ENCODE peak calls at places on chromosomes 7 and 10, in seven cellular contexts. K is A549, G is K562, I is sigmoid colon, C is ovary, Z is tibial nerve, X is SK-N-SH. H is an unnamed sample.

GRCh38 chr10:113853577-113854018 is 284 bp downstream of the DCLRE1A start:
- DNase-seq in C (no peak), K (no peak), G (no peak), Z (peak), I (no peak), X (no peak), H (no peak)

GRCh38 chr7:127810691-127811660 is 159.0 kb downstream of the SND1 start:
- DNase-seq in G (no peak), Z (no peak), K (no peak), X (no peak), C (no peak), I (no peak), H (no peak)

GRCh38 chr10:58140706-58141347 is 126.9 kb downstream of the IPMK start:
- DNase-seq in Z (no peak), I (no peak), C (no peak), G (no peak), X (no peak), K (no peak), H (no peak)

GRCh38 chr7:153401795-153402720 is 642.5 kb downstream of the ACTR3B start:
- DNase-seq in G (no peak), I (no peak), C (no peak), Z (no peak), X (no peak), K (no peak), H (no peak)

GRCh38 chr7:22667562-22668239 is 59.3 kb upstream of the IL6 start:
- DNase-seq in I (no peak), Z (no peak), C (no peak), X (no peak), K (peak), G (peak), H (no peak)

GRCh38 chr7:101347477-101347876 is 15.2 kb upstream of the COL26A1 start:
- DNase-seq in X (no peak), Z (no peak), G (no peak), I (no peak), K (no peak), C (no peak), H (no peak)

GRCh38 chr10:28790146-28790545 is 112.8 kb downstream of the BAMBI start:
- DNase-seq in K (no peak), Z (no peak), G (no peak), C (no peak), I (no peak), X (no peak), H (no peak)

GRCh38 chr10:6514844-6515780 is 65.0 kb downstream of the PRKCQ start:
- DNase-seq in X (no peak), I (no peak), C (no peak), G (peak), K (no peak), Z (no peak), H (no peak)

GRCh38 chr7:141573511-141573910 is 22.3 kb downstream of the AGK start:
- DNase-seq in G (no peak), I (no peak), K (no peak), X (no peak), C (no peak), Z (no peak), H (no peak)

GRCh38 chr7:110224643-110225042 is 866.3 kb upstream of the LRRN3 start:
- DNase-seq in X (peak), C (no peak), Z (no peak), I (no peak), G (no peak), K (peak), H (no peak)

GRCh38 chr10:101602767-101603398 is 14.8 kb downstream of the DPCD start:
- DNase-seq in K (peak), Z (peak), I (no peak), X (peak), G (peak), C (peak), H (peak)

GRCh38 chr7:29480934-29481625 is 82.6 kb upstream of the PRR15 start:
- DNase-seq in Z (no peak), C (no peak), K (no peak), G (no peak), X (no peak), I (no peak), H (no peak)
- H3K4me3 ChIP-seq in Z (no peak), C (peak), K (no peak), G (no peak), X (no peak), I (peak), H (no peak)

GRCh38 chr10:4281207-4281825 is 496.3 kb upstream of the KLF6 start:
- DNase-seq in C (no peak), G (no peak), K (no peak), Z (no peak), X (no peak), I (no peak), H (no peak)

GRCh38 chr10:4285121-4285520 is 500.1 kb upstream of the KLF6 start:
- DNase-seq in C (no peak), I (no peak), K (no peak), G (no peak), Z (no peak), X (no peak), H (no peak)

GRCh38 chr10:4280481-4281206 is 495.6 kb upstream of the KLF6 start:
- DNase-seq in K (no peak), X (no peak), Z (no peak), C (no peak), G (no peak), I (no peak), H (peak)

GRCh38 chr10:4282496-4282895 is 497.5 kb upstream of the KLF6 start:
- DNase-seq in G (no peak), K (no peak), C (no peak), X (no peak), I (no peak), Z (no peak), H (no peak)

DNA sequence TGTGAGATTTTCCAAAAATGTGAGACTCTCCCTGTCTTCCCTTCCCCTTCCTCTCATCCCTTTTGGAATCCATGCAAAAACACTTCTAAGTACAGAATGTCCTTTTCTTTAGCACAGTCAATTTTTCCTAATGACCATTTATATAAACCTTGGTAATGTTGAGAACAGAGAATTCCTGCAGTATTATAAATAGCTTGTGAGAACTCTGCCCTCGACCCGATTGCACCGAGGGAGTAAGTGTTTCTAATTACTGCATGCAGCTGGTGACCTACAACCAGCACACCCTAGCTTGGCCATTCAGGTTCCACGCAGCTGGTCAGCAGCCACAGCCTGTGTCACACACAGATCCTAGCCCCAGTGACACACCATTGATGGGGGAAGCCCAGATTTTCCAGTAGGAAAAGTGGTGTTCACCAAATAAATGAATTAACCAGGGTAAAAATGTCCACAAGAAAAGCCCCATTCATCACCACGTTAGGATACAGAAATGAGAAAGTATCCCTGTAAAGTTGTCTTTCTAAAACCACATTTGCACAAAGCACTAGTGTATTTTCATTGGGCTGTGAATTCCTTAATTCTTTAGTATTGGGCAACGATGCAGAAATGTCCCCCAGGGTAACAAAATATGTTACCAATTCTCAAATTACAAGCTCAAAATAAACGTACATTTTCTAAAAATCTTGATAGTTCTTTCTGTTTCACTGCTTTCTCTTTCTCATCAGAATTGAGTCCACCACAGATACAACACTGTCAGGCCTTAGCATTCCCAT is 499.0 kb upstream of the KLF6 start:
- DNase-seq in K (no peak), X (no peak), G (no peak), Z (peak), C (peak), I (peak), H (peak)
- TF ChIP-seq EP300 in K (no peak), X (no peak), G (no peak), Z (peak), C (peak), I (peak), H (peak)

GRCh38 chr7:73970801-73971229 is 57.2 kb upstream of the ELN start:
- DNase-seq in C (no peak), I (no peak), G (no peak), Z (no peak), X (peak), K (no peak), H (no peak)

GRCh38 chr7:73971315-73971700 is 56.7 kb upstream of the ELN start:
- DNase-seq in X (no peak), C (no peak), K (no peak), G (no peak), Z (no peak), I (no peak), H (no peak)

GRCh38 chr7:73972614-73973013 is 55.4 kb upstream of the ELN start:
- DNase-seq in C (no peak), K (no peak), Z (no peak), X (no peak), G (no peak), I (no peak), H (no peak)

GRCh38 chr7:73973091-73973490 is 54.9 kb upstream of the ELN start:
- DNase-seq in X (no peak), I (no peak), Z (no peak), C (no peak), K (no peak), G (no peak), H (no peak)

GRCh38 chr7:73971701-73972341 is 56.2 kb upstream of the ELN start:
- DNase-seq in C (no peak), I (no peak), Z (no peak), G (no peak), K (peak), X (peak), H (no peak)
- TF ChIP-seq CTCF in C (no peak), I (no peak), Z (no peak), G (peak), K (no peak), X (no peak), H (no peak)

DNA sequence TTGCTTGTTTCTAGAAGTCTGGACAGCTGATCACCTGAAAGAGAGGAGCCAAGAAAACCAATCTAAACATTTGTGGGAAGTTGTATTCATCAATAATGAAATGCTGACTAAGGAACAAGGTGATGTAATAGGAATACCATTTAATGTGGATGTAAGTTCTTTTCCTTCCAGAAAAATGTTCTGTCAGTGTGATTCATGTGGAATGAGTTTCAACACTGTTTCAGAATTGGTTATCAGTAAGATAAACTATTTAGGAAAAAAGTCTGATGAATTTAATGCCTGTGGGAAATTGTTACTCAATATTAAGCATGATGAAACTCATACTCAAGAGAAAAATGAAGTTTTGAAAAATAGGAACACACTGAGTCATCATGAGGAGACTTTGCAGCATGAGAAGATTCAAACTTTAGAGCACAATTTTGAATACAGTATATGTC is 39.8 kb upstream of the ZNF37A start:
- DNase-seq in Z (no peak), G (no peak), I (no peak), K (no peak), C (no peak), X (no peak), H (no peak)
- H3K4me3 ChIP-seq in Z (no peak), G (no peak), I (no peak), K (no peak), C (no peak), X (no peak), H (no peak)

GRCh38 chr7:82270909-82271308 is 172.7 kb downstream of the CACNA2D1 start:
- DNase-seq in I (no peak), Z (no peak), K (no peak), G (no peak), X (no peak), C (no peak), H (no peak)
- TF ChIP-seq EP300 in I (no peak), Z (no peak), K (no peak), G (no peak), X (no peak), C (no peak), H (no peak)

DNA sequence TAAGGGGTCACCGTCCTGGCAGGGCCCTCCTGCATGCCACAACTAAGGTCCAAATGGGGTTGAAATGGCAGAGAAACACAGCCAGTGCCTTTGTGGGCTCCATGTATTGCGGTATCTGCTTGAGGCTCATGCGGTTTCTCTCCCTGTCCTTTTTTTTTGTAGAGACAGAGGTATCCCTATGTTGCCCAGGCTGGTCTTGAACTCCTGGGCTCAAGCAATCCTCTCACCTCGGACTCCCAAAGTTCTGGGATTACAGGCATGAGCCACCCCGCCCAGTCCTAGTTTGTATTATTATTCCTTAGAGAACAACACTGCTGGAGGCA is 64.1 kb upstream of the WAPL start:
- DNase-seq in K (no peak), X (no peak), Z (no peak), G (no peak), I (no peak), C (no peak), H (no peak)
- TF ChIP-seq CTCF in K (peak), X (no peak), Z (peak), G (no peak), I (no peak), C (no peak), H (no peak)

DNA sequence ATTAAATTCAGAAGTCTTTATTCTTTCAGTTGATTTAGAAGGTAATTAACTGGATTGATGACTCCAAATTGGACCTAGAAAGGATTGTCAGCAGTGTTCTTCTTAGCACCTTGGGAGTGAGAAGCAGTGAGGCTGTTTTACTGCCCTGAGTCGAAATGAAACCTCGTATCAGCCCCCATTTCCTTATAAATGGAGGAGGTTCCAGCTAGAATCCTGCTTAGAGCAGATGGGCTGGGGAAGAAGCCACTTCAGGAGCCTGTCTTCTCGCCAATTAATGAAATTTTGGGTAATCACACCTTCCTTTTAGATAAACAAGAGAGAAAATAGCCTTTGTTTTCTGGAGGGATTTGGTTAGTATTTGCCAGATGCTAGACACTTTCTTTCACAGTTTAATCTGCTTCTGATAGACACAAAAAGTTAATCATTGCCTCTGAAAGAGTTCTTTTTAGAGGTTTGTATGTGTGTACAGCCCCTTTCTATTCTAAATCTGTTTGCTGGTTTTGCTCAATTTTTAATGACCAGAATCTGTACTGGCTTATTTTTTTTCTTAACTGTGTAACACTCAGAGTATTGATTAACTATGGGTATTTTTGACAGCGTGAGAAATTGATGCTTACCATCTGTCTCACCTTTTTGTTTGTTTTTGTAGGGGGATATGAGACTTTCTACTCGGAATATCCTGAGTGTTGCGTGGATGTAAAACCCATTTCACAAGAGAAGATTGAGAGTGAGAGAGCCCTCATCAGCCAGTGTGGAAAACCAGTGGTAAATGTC is 4.6 kb downstream of the DUSP5 start:
- DNase-seq in K (no peak), C (no peak), X (no peak), G (no peak), I (no peak), Z (no peak), H (no peak)
- H3K4me3 ChIP-seq in K (peak), C (no peak), X (peak), G (no peak), I (no peak), Z (no peak), H (no peak)

DNA sequence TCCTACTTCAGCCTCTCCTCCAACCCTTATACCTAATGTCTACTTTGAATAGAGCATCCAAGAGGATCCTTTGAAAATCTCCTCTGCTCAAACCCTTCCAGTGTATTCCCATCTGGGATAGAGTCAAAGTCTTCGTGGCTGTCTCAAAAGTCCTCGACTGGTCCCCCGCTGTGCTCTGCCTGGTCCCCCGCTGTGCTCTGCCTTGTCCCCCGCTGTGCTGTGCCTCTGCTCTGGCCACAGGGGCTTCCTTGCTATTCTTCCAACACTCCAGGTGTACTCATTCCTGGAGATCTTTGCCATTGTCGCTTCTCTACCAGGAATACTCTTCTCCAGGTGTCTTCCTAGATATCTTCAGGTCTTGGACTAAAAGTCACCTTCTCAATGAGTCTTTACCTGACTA is 36.1 kb upstream of the COMMD3 start:
- DNase-seq in G (no peak), K (no peak), C (no peak), Z (no peak), I (no peak), X (no peak), H (no peak)
- TF ChIP-seq EP300 in G (no peak), K (no peak), C (no peak), Z (no peak), I (no peak), X (no peak), H (no peak)

GRCh38 chr10:117743517-117743916 is 201.0 kb downstream of the EMX2 start:
- DNase-seq in G (no peak), X (no peak), Z (no peak), C (no peak), K (no peak), I (no peak), H (no peak)

GRCh38 chr10:117740696-117741222 is 198.2 kb downstream of the EMX2 start:
- DNase-seq in X (no peak), Z (no peak), K (no peak), G (no peak), C (no peak), I (no peak), H (no peak)

GRCh38 chr10:117740088-117740487 is 197.5 kb downstream of the EMX2 start:
- DNase-seq in I (no peak), C (no peak), Z (no peak), G (no peak), K (no peak), X (no peak), H (no peak)

GRCh38 chr10:117745301-117745700 is 202.8 kb downstream of the EMX2 start:
- DNase-seq in Z (no peak), G (no peak), C (no peak), K (no peak), X (no peak), I (no peak), H (no peak)

GRCh38 chr10:117741524-117741923 is 199.0 kb downstream of the EMX2 start:
- DNase-seq in X (no peak), Z (no peak), C (no peak), I (no peak), G (no peak), K (no peak), H (no peak)
- TF ChIP-seq CTCF in X (no peak), Z (no peak), C (no peak), I (no peak), G (no peak), K (no peak), H (no peak)

GRCh38 chr7:49776994-49777393 is 3.6 kb downstream of the VWC2 start:
- DNase-seq in I (no peak), G (peak), X (no peak), K (peak), C (peak), Z (no peak), H (peak)

GRCh38 chr7:49773939-49774458 is 561 bp downstream of the VWC2 start:
- DNase-seq in C (peak), X (peak), G (no peak), Z (no peak), I (no peak), K (no peak), H (no peak)

GRCh38 chr7:49774459-49775064 is 1.1 kb downstream of the VWC2 start:
- DNase-seq in Z (no peak), X (peak), C (no peak), I (no peak), K (no peak), G (no peak), H (no peak)

GRCh38 chr7:49775065-49775948 is 1.9 kb downstream of the VWC2 start:
- DNase-seq in C (peak), I (no peak), K (no peak), X (peak), G (no peak), Z (no peak), H (peak)

GRCh38 chr7:49775949-49776443 is 2.6 kb downstream of the VWC2 start:
- DNase-seq in X (no peak), I (no peak), G (no peak), K (no peak), Z (no peak), C (no peak), H (no peak)
- H3K4me3 ChIP-seq in X (no peak), I (peak), G (no peak), K (no peak), Z (peak), C (peak), H (peak)